ENCODE peak calls at places on chromosomes 13 and 19, in ten cellular contexts. One of them, this sample, is unnamed.
A peak's percentile ranks its signal among the peaks of the same experiment; 100 is the strongest.

GRCh38 chr19:1270168-1270853 is 1.2 kb downstream of the CIRBP start:
- DNase-seq in AG08395: no peak
- DNase-seq in adrenal gland: no peak
- DNase-seq in RPMI8226: peak; percentile 62
- DNase-seq in LHCN-M2: no peak
- DNase-seq in activated CD4-positive, alpha-beta T cell treated with anti-CD3 and anti-CD28 coated beads, Interleukin-2, amount 10 ng/mL, durations not matched to agents 7 days and 5 days: no peak
- DNase-seq in endothelial cell: no peak
- DNase-seq in stimulated activated CD4-positive, alpha-beta T cell treated with anti-CD3 and anti-CD28 coated beads, Interleukin-1b, Interleukin-23, amount 100 ng/mL, for 24 hours: no peak
- DNase-seq in K562: no peak
- DNase-seq in GM04503: no peak
- DNase-seq in this sample: no peak

GRCh38 chr13:44423824-44424223 is 50.2 kb downstream of the SERP2 start:
- DNase-seq in LHCN-M2: no peak
- DNase-seq in stimulated activated CD4-positive, alpha-beta T cell treated with anti-CD3 and anti-CD28 coated beads, Interleukin-1b, Interleukin-23, amount 100 ng/mL, for 24 hours: no peak
- DNase-seq in K562: no peak
- DNase-seq in RPMI8226: no peak
- DNase-seq in endothelial cell: no peak
- DNase-seq in AG08395: no peak
- DNase-seq in activated CD4-positive, alpha-beta T cell treated with anti-CD3 and anti-CD28 coated beads, Interleukin-2, amount 10 ng/mL, durations not matched to agents 7 days and 5 days: no peak
- DNase-seq in GM04503: no peak
- DNase-seq in adrenal gland: no peak
- DNase-seq in this sample: no peak

GRCh38 chr13:30418075-30418715 is 4.1 kb upstream of the UBE2L5 start:
- DNase-seq in RPMI8226: no peak
- DNase-seq in AG08395: no peak
- DNase-seq in stimulated activated CD4-positive, alpha-beta T cell treated with anti-CD3 and anti-CD28 coated beads, Interleukin-1b, Interleukin-23, amount 100 ng/mL, for 24 hours: no peak
- DNase-seq in adrenal gland: no peak
- DNase-seq in GM04503: no peak
- DNase-seq in endothelial cell: no peak
- DNase-seq in activated CD4-positive, alpha-beta T cell treated with anti-CD3 and anti-CD28 coated beads, Interleukin-2, amount 10 ng/mL, durations not matched to agents 7 days and 5 days: no peak
- DNase-seq in K562: no peak
- DNase-seq in LHCN-M2: no peak
- DNase-seq in this sample: no peak

GRCh38 chr13:20492641-20493040 is 33.0 kb downstream of the CRYL1 start:
- DNase-seq in AG08395: peak; percentile 12
- DNase-seq in endothelial cell: peak; percentile 40
- DNase-seq in activated CD4-positive, alpha-beta T cell treated with anti-CD3 and anti-CD28 coated beads, Interleukin-2, amount 10 ng/mL, durations not matched to agents 7 days and 5 days: peak; percentile 20
- DNase-seq in adrenal gland: no peak
- DNase-seq in stimulated activated CD4-positive, alpha-beta T cell treated with anti-CD3 and anti-CD28 coated beads, Interleukin-1b, Interleukin-23, amount 100 ng/mL, for 24 hours: no peak
- DNase-seq in K562: peak; percentile 19
- DNase-seq in GM04503: no peak
- DNase-seq in LHCN-M2: peak; percentile 11
- DNase-seq in RPMI8226: no peak
- DNase-seq in this sample: peak; percentile 45

GRCh38 chr13:99386911-99387788 is 80.0 kb upstream of the GPR183 start:
- DNase-seq in AG08395: peak; percentile 22
- DNase-seq in K562: peak; percentile 73
- DNase-seq in endothelial cell: peak; percentile 83
- DNase-seq in GM04503: no peak
- DNase-seq in activated CD4-positive, alpha-beta T cell treated with anti-CD3 and anti-CD28 coated beads, Interleukin-2, amount 10 ng/mL, durations not matched to agents 7 days and 5 days: peak; percentile 84
- DNase-seq in LHCN-M2: peak; percentile 18
- DNase-seq in RPMI8226: peak; percentile 74
- DNase-seq in stimulated activated CD4-positive, alpha-beta T cell treated with anti-CD3 and anti-CD28 coated beads, Interleukin-1b, Interleukin-23, amount 100 ng/mL, for 24 hours: peak; percentile 79
- DNase-seq in adrenal gland: peak; percentile 68
- DNase-seq in this sample: peak; percentile 80

GRCh38 chr13:73090116-73090811 is 31.5 kb downstream of the KLF5 start:
- DNase-seq in K562: peak; percentile 15
- DNase-seq in AG08395: peak; percentile 62
- DNase-seq in RPMI8226: no peak
- DNase-seq in activated CD4-positive, alpha-beta T cell treated with anti-CD3 and anti-CD28 coated beads, Interleukin-2, amount 10 ng/mL, durations not matched to agents 7 days and 5 days: peak; percentile 19
- DNase-seq in LHCN-M2: peak; percentile 65
- DNase-seq in endothelial cell: no peak
- DNase-seq in adrenal gland: no peak
- DNase-seq in GM04503: peak; percentile 20
- DNase-seq in stimulated activated CD4-positive, alpha-beta T cell treated with anti-CD3 and anti-CD28 coated beads, Interleukin-1b, Interleukin-23, amount 100 ng/mL, for 24 hours: no peak
- DNase-seq in this sample: no peak

GRCh38 chr19:45767410-45767880 is 1.6 kb downstream of the SIX5 start:
- DNase-seq in AG08395: peak; percentile 79
- DNase-seq in K562: peak; percentile 64
- DNase-seq in activated CD4-positive, alpha-beta T cell treated with anti-CD3 and anti-CD28 coated beads, Interleukin-2, amount 10 ng/mL, durations not matched to agents 7 days and 5 days: no peak
- DNase-seq in stimulated activated CD4-positive, alpha-beta T cell treated with anti-CD3 and anti-CD28 coated beads, Interleukin-1b, Interleukin-23, amount 100 ng/mL, for 24 hours: no peak
- DNase-seq in RPMI8226: no peak
- DNase-seq in LHCN-M2: peak; percentile 83
- DNase-seq in GM04503: peak; percentile 41
- DNase-seq in adrenal gland: peak; percentile 89
- DNase-seq in endothelial cell: peak; percentile 56
- DNase-seq in this sample: no peak

GRCh38 chr19:3278749-3279148 is 54.3 kb downstream of the CELF5 start:
- DNase-seq in K562: no peak
- DNase-seq in RPMI8226: no peak
- DNase-seq in GM04503: no peak
- DNase-seq in LHCN-M2: no peak
- DNase-seq in stimulated activated CD4-positive, alpha-beta T cell treated with anti-CD3 and anti-CD28 coated beads, Interleukin-1b, Interleukin-23, amount 100 ng/mL, for 24 hours: no peak
- DNase-seq in activated CD4-positive, alpha-beta T cell treated with anti-CD3 and anti-CD28 coated beads, Interleukin-2, amount 10 ng/mL, durations not matched to agents 7 days and 5 days: no peak
- DNase-seq in adrenal gland: no peak
- DNase-seq in AG08395: no peak
- DNase-seq in endothelial cell: no peak
- DNase-seq in this sample: no peak

GRCh38 chr13:40776681-40777165 is 5.7 kb upstream of the MRPS31 start:
- DNase-seq in GM04503: no peak
- DNase-seq in adrenal gland: no peak
- DNase-seq in RPMI8226: peak; percentile 27
- DNase-seq in endothelial cell: no peak
- DNase-seq in activated CD4-positive, alpha-beta T cell treated with anti-CD3 and anti-CD28 coated beads, Interleukin-2, amount 10 ng/mL, durations not matched to agents 7 days and 5 days: peak; percentile 80
- DNase-seq in K562: peak; percentile 14
- DNase-seq in LHCN-M2: no peak
- DNase-seq in stimulated activated CD4-positive, alpha-beta T cell treated with anti-CD3 and anti-CD28 coated beads, Interleukin-1b, Interleukin-23, amount 100 ng/mL, for 24 hours: no peak
- DNase-seq in AG08395: no peak
- DNase-seq in this sample: peak; percentile 38

GRCh38 chr19:56942749-56943148 is 102.2 kb upstream of the PEG3 start:
- DNase-seq in endothelial cell: peak; percentile 26
- DNase-seq in K562: peak; percentile 15
- DNase-seq in stimulated activated CD4-positive, alpha-beta T cell treated with anti-CD3 and anti-CD28 coated beads, Interleukin-1b, Interleukin-23, amount 100 ng/mL, for 24 hours: no peak
- DNase-seq in activated CD4-positive, alpha-beta T cell treated with anti-CD3 and anti-CD28 coated beads, Interleukin-2, amount 10 ng/mL, durations not matched to agents 7 days and 5 days: no peak
- DNase-seq in AG08395: no peak
- DNase-seq in GM04503: no peak
- DNase-seq in adrenal gland: peak; percentile 56
- DNase-seq in LHCN-M2: no peak
- DNase-seq in RPMI8226: no peak
- DNase-seq in this sample: no peak

GRCh38 chr13:36870050-36870692 is 49.9 kb downstream of the SMAD9 start:
- DNase-seq in stimulated activated CD4-positive, alpha-beta T cell treated with anti-CD3 and anti-CD28 coated beads, Interleukin-1b, Interleukin-23, amount 100 ng/mL, for 24 hours: no peak
- DNase-seq in RPMI8226: no peak
- DNase-seq in LHCN-M2: no peak
- DNase-seq in GM04503: no peak
- DNase-seq in activated CD4-positive, alpha-beta T cell treated with anti-CD3 and anti-CD28 coated beads, Interleukin-2, amount 10 ng/mL, durations not matched to agents 7 days and 5 days: no peak
- DNase-seq in K562: no peak
- DNase-seq in adrenal gland: no peak
- DNase-seq in AG08395: no peak
- DNase-seq in endothelial cell: no peak
- DNase-seq in this sample: no peak

GRCh38 chr19:5585461-5586299 is 17.9 kb upstream of the TINCR start:
- DNase-seq in stimulated activated CD4-positive, alpha-beta T cell treated with anti-CD3 and anti-CD28 coated beads, Interleukin-1b, Interleukin-23, amount 100 ng/mL, for 24 hours: peak; percentile 13
- DNase-seq in endothelial cell: no peak
- DNase-seq in adrenal gland: peak; percentile 69
- DNase-seq in K562: peak; percentile 83
- DNase-seq in AG08395: no peak
- DNase-seq in RPMI8226: no peak
- DNase-seq in activated CD4-positive, alpha-beta T cell treated with anti-CD3 and anti-CD28 coated beads, Interleukin-2, amount 10 ng/mL, durations not matched to agents 7 days and 5 days: no peak
- DNase-seq in GM04503: no peak
- DNase-seq in LHCN-M2: no peak
- DNase-seq in this sample: peak; percentile 14

GRCh38 chr13:23428183-23428528 is 5.3 kb downstream of the SACS start:
- DNase-seq in LHCN-M2: peak; percentile 37
- DNase-seq in adrenal gland: no peak
- DNase-seq in RPMI8226: no peak
- DNase-seq in endothelial cell: no peak
- DNase-seq in GM04503: no peak
- DNase-seq in AG08395: no peak
- DNase-seq in K562: no peak
- DNase-seq in stimulated activated CD4-positive, alpha-beta T cell treated with anti-CD3 and anti-CD28 coated beads, Interleukin-1b, Interleukin-23, amount 100 ng/mL, for 24 hours: no peak
- DNase-seq in activated CD4-positive, alpha-beta T cell treated with anti-CD3 and anti-CD28 coated beads, Interleukin-2, amount 10 ng/mL, durations not matched to agents 7 days and 5 days: no peak
- DNase-seq in this sample: no peak

GRCh38 chr13:85864963-85865530 is 65.8 kb upstream of the SLITRK6 start:
- DNase-seq in activated CD4-positive, alpha-beta T cell treated with anti-CD3 and anti-CD28 coated beads, Interleukin-2, amount 10 ng/mL, durations not matched to agents 7 days and 5 days: no peak
- DNase-seq in LHCN-M2: no peak
- DNase-seq in stimulated activated CD4-positive, alpha-beta T cell treated with anti-CD3 and anti-CD28 coated beads, Interleukin-1b, Interleukin-23, amount 100 ng/mL, for 24 hours: no peak
- DNase-seq in RPMI8226: peak; percentile 7
- DNase-seq in AG08395: no peak
- DNase-seq in K562: no peak
- DNase-seq in GM04503: no peak
- DNase-seq in adrenal gland: no peak
- DNase-seq in endothelial cell: peak; percentile 54
- DNase-seq in this sample: no peak

GRCh38 chr13:52070929-52071523 is 46.5 kb downstream of the UTP14C start:
- DNase-seq in RPMI8226: no peak
- DNase-seq in endothelial cell: no peak
- DNase-seq in stimulated activated CD4-positive, alpha-beta T cell treated with anti-CD3 and anti-CD28 coated beads, Interleukin-1b, Interleukin-23, amount 100 ng/mL, for 24 hours: no peak
- DNase-seq in AG08395: peak; percentile 62
- DNase-seq in adrenal gland: no peak
- DNase-seq in LHCN-M2: peak; percentile 69
- DNase-seq in GM04503: no peak
- DNase-seq in K562: peak; percentile 54
- DNase-seq in activated CD4-positive, alpha-beta T cell treated with anti-CD3 and anti-CD28 coated beads, Interleukin-2, amount 10 ng/mL, durations not matched to agents 7 days and 5 days: peak; percentile 34
- DNase-seq in this sample: peak; percentile 5

GRCh38 chr19:29581398-29581797 is 24.7 kb upstream of the POP4 start:
- DNase-seq in AG08395: no peak
- DNase-seq in K562: no peak
- DNase-seq in RPMI8226: no peak
- DNase-seq in GM04503: no peak
- DNase-seq in adrenal gland: no peak
- DNase-seq in stimulated activated CD4-positive, alpha-beta T cell treated with anti-CD3 and anti-CD28 coated beads, Interleukin-1b, Interleukin-23, amount 100 ng/mL, for 24 hours: no peak
- DNase-seq in endothelial cell: no peak
- DNase-seq in LHCN-M2: no peak
- DNase-seq in activated CD4-positive, alpha-beta T cell treated with anti-CD3 and anti-CD28 coated beads, Interleukin-2, amount 10 ng/mL, durations not matched to agents 7 days and 5 days: no peak
- DNase-seq in this sample: no peak

GRCh38 chr19:7475665-7476064 is 13.2 kb downstream of the PEX11G start:
- DNase-seq in AG08395: no peak
- DNase-seq in activated CD4-positive, alpha-beta T cell treated with anti-CD3 and anti-CD28 coated beads, Interleukin-2, amount 10 ng/mL, durations not matched to agents 7 days and 5 days: no peak
- DNase-seq in endothelial cell: no peak
- DNase-seq in LHCN-M2: no peak
- DNase-seq in GM04503: no peak
- DNase-seq in adrenal gland: no peak
- DNase-seq in K562: no peak
- DNase-seq in RPMI8226: no peak
- DNase-seq in stimulated activated CD4-positive, alpha-beta T cell treated with anti-CD3 and anti-CD28 coated beads, Interleukin-1b, Interleukin-23, amount 100 ng/mL, for 24 hours: no peak
- DNase-seq in this sample: no peak

GRCh38 chr13:47025791-47026419 is 129.1 kb upstream of the HTR2A start:
- DNase-seq in AG08395: no peak
- DNase-seq in K562: no peak
- DNase-seq in stimulated activated CD4-positive, alpha-beta T cell treated with anti-CD3 and anti-CD28 coated beads, Interleukin-1b, Interleukin-23, amount 100 ng/mL, for 24 hours: no peak
- DNase-seq in activated CD4-positive, alpha-beta T cell treated with anti-CD3 and anti-CD28 coated beads, Interleukin-2, amount 10 ng/mL, durations not matched to agents 7 days and 5 days: no peak
- DNase-seq in RPMI8226: no peak
- DNase-seq in adrenal gland: no peak
- DNase-seq in endothelial cell: no peak
- DNase-seq in LHCN-M2: no peak
- DNase-seq in GM04503: no peak
- DNase-seq in this sample: no peak

GRCh38 chr13:63377986-63378385 is 1962.3 kb upstream of the PCDH20 start:
- DNase-seq in AG08395: no peak
- DNase-seq in activated CD4-positive, alpha-beta T cell treated with anti-CD3 and anti-CD28 coated beads, Interleukin-2, amount 10 ng/mL, durations not matched to agents 7 days and 5 days: no peak
- DNase-seq in GM04503: no peak
- DNase-seq in LHCN-M2: no peak
- DNase-seq in stimulated activated CD4-positive, alpha-beta T cell treated with anti-CD3 and anti-CD28 coated beads, Interleukin-1b, Interleukin-23, amount 100 ng/mL, for 24 hours: no peak
- DNase-seq in K562: no peak
- DNase-seq in endothelial cell: no peak
- DNase-seq in adrenal gland: no peak
- DNase-seq in RPMI8226: no peak
- DNase-seq in this sample: no peak

GRCh38 chr19:18489627-18490184 is 32.2 kb downstream of the ELL start:
- DNase-seq in K562: no peak
- DNase-seq in AG08395: no peak
- DNase-seq in endothelial cell: no peak
- DNase-seq in activated CD4-positive, alpha-beta T cell treated with anti-CD3 and anti-CD28 coated beads, Interleukin-2, amount 10 ng/mL, durations not matched to agents 7 days and 5 days: no peak
- DNase-seq in adrenal gland: no peak
- DNase-seq in stimulated activated CD4-positive, alpha-beta T cell treated with anti-CD3 and anti-CD28 coated beads, Interleukin-1b, Interleukin-23, amount 100 ng/mL, for 24 hours: no peak
- DNase-seq in RPMI8226: no peak
- DNase-seq in LHCN-M2: no peak
- DNase-seq in GM04503: no peak
- DNase-seq in this sample: no peak

GRCh38 chr13:64130600-64130999 is 2715.0 kb upstream of the PCDH20 start:
- DNase-seq in LHCN-M2: no peak
- DNase-seq in AG08395: no peak
- DNase-seq in stimulated activated CD4-positive, alpha-beta T cell treated with anti-CD3 and anti-CD28 coated beads, Interleukin-1b, Interleukin-23, amount 100 ng/mL, for 24 hours: no peak
- DNase-seq in endothelial cell: no peak
- DNase-seq in activated CD4-positive, alpha-beta T cell treated with anti-CD3 and anti-CD28 coated beads, Interleukin-2, amount 10 ng/mL, durations not matched to agents 7 days and 5 days: no peak
- DNase-seq in GM04503: no peak
- DNase-seq in RPMI8226: no peak
- DNase-seq in K562: no peak
- DNase-seq in adrenal gland: no peak
- DNase-seq in this sample: no peak

GRCh38 chr19:40525234-40526051 is 51.2 kb upstream of the SHKBP1 start:
- DNase-seq in stimulated activated CD4-positive, alpha-beta T cell treated with anti-CD3 and anti-CD28 coated beads, Interleukin-1b, Interleukin-23, amount 100 ng/mL, for 24 hours: no peak
- DNase-seq in LHCN-M2: no peak
- DNase-seq in RPMI8226: no peak
- DNase-seq in K562: no peak
- DNase-seq in activated CD4-positive, alpha-beta T cell treated with anti-CD3 and anti-CD28 coated beads, Interleukin-2, amount 10 ng/mL, durations not matched to agents 7 days and 5 days: no peak
- DNase-seq in AG08395: no peak
- DNase-seq in adrenal gland: no peak
- DNase-seq in endothelial cell: no peak
- DNase-seq in GM04503: no peak
- DNase-seq in this sample: no peak

GRCh38 chr19:33438016-33438671 is 64.6 kb downstream of the CEBPG start:
- DNase-seq in RPMI8226: peak; percentile 5
- DNase-seq in endothelial cell: peak; percentile 31
- DNase-seq in activated CD4-positive, alpha-beta T cell treated with anti-CD3 and anti-CD28 coated beads, Interleukin-2, amount 10 ng/mL, durations not matched to agents 7 days and 5 days: no peak
- DNase-seq in K562: no peak
- DNase-seq in LHCN-M2: peak; percentile 12
- DNase-seq in GM04503: no peak
- DNase-seq in stimulated activated CD4-positive, alpha-beta T cell treated with anti-CD3 and anti-CD28 coated beads, Interleukin-1b, Interleukin-23, amount 100 ng/mL, for 24 hours: no peak
- DNase-seq in AG08395: no peak
- DNase-seq in adrenal gland: no peak
- DNase-seq in this sample: no peak

GRCh38 chr19:463483-464130 is 2.8 kb upstream of the SHC2 start:
- DNase-seq in K562: no peak
- DNase-seq in adrenal gland: no peak
- DNase-seq in AG08395: no peak
- DNase-seq in endothelial cell: no peak
- DNase-seq in activated CD4-positive, alpha-beta T cell treated with anti-CD3 and anti-CD28 coated beads, Interleukin-2, amount 10 ng/mL, durations not matched to agents 7 days and 5 days: no peak
- DNase-seq in stimulated activated CD4-positive, alpha-beta T cell treated with anti-CD3 and anti-CD28 coated beads, Interleukin-1b, Interleukin-23, amount 100 ng/mL, for 24 hours: no peak
- DNase-seq in GM04503: no peak
- DNase-seq in RPMI8226: no peak
- DNase-seq in LHCN-M2: no peak
- DNase-seq in this sample: no peak

GRCh38 chr19:17751103-17751911 is at the start of gene FCHO1:
- DNase-seq in AG08395: no peak
- DNase-seq in endothelial cell: no peak
- DNase-seq in K562: peak; percentile 78
- DNase-seq in RPMI8226: peak; percentile 82
- DNase-seq in GM04503: no peak
- DNase-seq in activated CD4-positive, alpha-beta T cell treated with anti-CD3 and anti-CD28 coated beads, Interleukin-2, amount 10 ng/mL, durations not matched to agents 7 days and 5 days: peak; percentile 92
- DNase-seq in adrenal gland: no peak
- DNase-seq in stimulated activated CD4-positive, alpha-beta T cell treated with anti-CD3 and anti-CD28 coated beads, Interleukin-1b, Interleukin-23, amount 100 ng/mL, for 24 hours: peak; percentile 54
- DNase-seq in LHCN-M2: no peak
- DNase-seq in this sample: peak; percentile 87